ENCODE peak calls at places on chromosomes 11 and 22, in four cellular contexts. O, M, S and L are unnamed samples. For H3K4me1, the result is how much of the 10 kb centered on the place peaks cover.

GRCh38 chr11:10893713-10894112 is 35.9 kb upstream of the ZBED5 start:
- DNase-seq in M (no peak), S (no peak), O (peak), L (no peak)

GRCh38 chr22:36197601-36198146 is 3.9 kb downstream of the APOL4 start:
- DNase-seq in O (no peak), S (peak), M (no peak), L (no peak)

GRCh38 chr22:24424001-24424900 is 3.1 kb upstream of the ADORA2A start:
- DNase-seq in S (no peak), O (no peak), M (no peak), L (no peak)

GRCh38 chr11:35210886-35211546 is 72.0 kb downstream of the CD44 start:
- DNase-seq in S (no peak), M (no peak), O (no peak), L (no peak)

GRCh38 chr11:57427692-57428082 is 766 bp upstream of the SLC43A3 start:
- DNase-seq in O (no peak), M (no peak), S (no peak), L (peak)

GRCh38 chr22:46000081-46001027 is 23.4 kb upstream of the WNT7B start:
- DNase-seq in S (no peak), O (no peak), M (no peak), L (no peak)

GRCh38 chr11:33419956-33420355 is 162.8 kb downstream of the HIPK3 start:
- DNase-seq in M (no peak), S (no peak), O (no peak), L (no peak)

GRCh38 chr11:1746516-1746931 is 3.9 kb downstream of the IFITM10 start:
- DNase-seq in S (no peak), M (no peak), O (no peak), L (no peak)

GRCh38 chr11:46382644-46383403 is 1.4 kb downstream of the MDK start:
- DNase-seq in S (no peak), O (peak), M (no peak), L (no peak)

GRCh38 chr11:44199816-44200215 is 104.3 kb downstream of the EXT2 start:
- DNase-seq in S (no peak), M (no peak), O (no peak), L (no peak)

GRCh38 chr22:35795476-35795875 is 77.8 kb downstream of the APOL5 start:
- DNase-seq in M (no peak), O (peak), S (no peak), L (no peak)

GRCh38 chr11:657691-658126 is 20.6 kb downstream of the DRD4 start:
- DNase-seq in S (no peak), M (no peak), O (no peak), L (no peak)

GRCh38 chr11:134580635-134581025 is 168.6 kb upstream of the B3GAT1 start:
- DNase-seq in O (no peak), S (no peak), M (no peak), L (no peak)

GRCh38 chr11:110907629-110908028 is 195.4 kb upstream of the ARHGAP20 start:
- DNase-seq in O (peak), S (no peak), M (no peak), L (no peak)

GRCh38 chr22:35039625-35040024 is 26.3 kb upstream of the ISX start:
- DNase-seq in S (no peak), M (no peak), O (no peak), L (no peak)

GRCh38 chr11:130427581-130428211 is 713 bp downstream of the ADAMTS8 start:
- DNase-seq in M (no peak), O (no peak), S (no peak), L (no peak)

GRCh38 chr11:134373591-134374052 is 38.4 kb downstream of the B3GAT1 start:
- DNase-seq in M (no peak), O (no peak), S (no peak), L (no peak)

GRCh38 chr11:126993599-126993998 is 7.0 kb downstream of the KIRREL3 start:
- DNase-seq in S (no peak), M (no peak), O (no peak), L (no peak)
- H3K4me1 ChIP-seq in S (under half), M (under half), O (under half), L (under half)

GRCh38 chr11:20909995-20910726 is 240.8 kb downstream of the NELL1 start:
- DNase-seq in S (no peak), O (no peak), M (no peak), L (peak)
- H3K27ac ChIP-seq in S (no peak), O (no peak), M (no peak), L (no peak)

GRCh38 chr22:40853961-40854360 is 2.5 kb downstream of the ST13 start:
- DNase-seq in O (no peak), S (no peak), M (no peak), L (no peak)
- H3K4me3 ChIP-seq in O (peak), S (no peak), M (no peak), L (no peak)

DNA sequence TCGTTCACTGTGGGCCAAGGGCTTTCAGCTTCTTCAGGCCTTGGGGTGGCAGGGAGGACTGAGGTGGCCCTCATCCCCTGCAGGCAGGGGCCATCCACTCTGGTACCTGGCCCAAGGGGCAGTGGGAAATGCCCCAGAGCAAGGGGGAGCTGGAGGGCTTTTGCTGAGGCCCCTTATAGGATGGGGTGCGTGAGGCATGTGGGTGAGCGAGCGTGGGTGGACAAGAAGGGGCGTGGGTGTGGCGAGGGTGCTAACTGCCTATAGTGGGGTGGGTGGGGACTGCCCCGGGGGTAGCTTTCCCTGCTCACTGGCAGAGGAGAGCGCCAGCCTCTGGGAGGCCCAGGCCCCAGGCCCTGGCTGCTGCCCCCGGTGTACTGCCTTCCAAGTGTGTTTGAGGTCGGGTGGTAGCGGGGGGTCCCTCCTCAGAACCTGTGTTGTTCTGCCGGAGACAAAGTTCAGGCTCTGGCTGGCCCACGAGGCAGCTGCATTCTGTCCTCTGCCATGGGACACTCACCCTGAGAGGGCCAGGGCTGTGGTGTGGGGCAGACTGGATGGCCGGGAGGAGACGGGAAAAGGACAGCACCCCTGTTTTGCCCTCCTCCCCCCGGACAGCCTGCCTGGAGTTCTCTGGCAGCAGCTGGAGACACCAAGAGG is 3.4 kb downstream of the FLRT1 start:
- DNase-seq in M (no peak), O (no peak), S (no peak), L (no peak)
- H3K4me1 ChIP-seq in M (under half), O (under half), S (under half), L (under half)

GRCh38 chr22:37472418-37473006 is 13.7 kb downstream of the MFNG start:
- DNase-seq in O (peak), M (no peak), S (no peak), L (no peak)
- H3K27ac ChIP-seq in O (no peak), M (no peak), S (no peak), L (no peak)